ENCODE peak calls at places on chromosome 14, in eight cellular contexts. M is pancreas, W is cardiac fibroblast, S is transverse colon, Q is AG10803, V is IMR-90, A is astrocyte of the spinal cord, Y is right atrium auricular region. T is an unnamed sample.

GRCh38 chr14:100864960-100865681 is 38.4 kb downstream of the RTL1 start:
- DNase-seq in A (no peak), M (peak), Y (no peak), W (no peak), Q (peak), S (no peak), V (peak), T (peak)

GRCh38 chr14:24051162-24051788 is 534 bp upstream of the CARMIL3 start:
- DNase-seq in S (peak), Y (no peak), V (no peak), Q (no peak), A (no peak), M (no peak), W (no peak), T (peak)

GRCh38 chr14:85991156-85991555 is 461.2 kb downstream of the FLRT2 start:
- DNase-seq in A (no peak), M (no peak), W (peak), V (peak), Y (no peak), Q (no peak), S (no peak), T (no peak)

GRCh38 chr14:80933282-80933681 is 8.3 kb downstream of the CEP128 start:
- DNase-seq in A (no peak), V (no peak), W (no peak), Y (no peak), M (no peak), Q (no peak), S (no peak), T (no peak)

GRCh38 chr14:58731465-58732330 is 93.9 kb downstream of the DACT1 start:
- DNase-seq in V (peak), Q (peak), A (peak), W (peak), S (no peak), Y (no peak), M (no peak), T (peak)

GRCh38 chr14:24365600-24366374 is 2.2 kb upstream of the NFATC4 start:
- DNase-seq in M (peak), Y (peak), Q (peak), W (peak), S (peak), V (peak), A (peak), T (peak)

GRCh38 chr14:100147181-100147631 is 12.2 kb downstream of the DEGS2 start:
- DNase-seq in W (no peak), Y (no peak), Q (no peak), A (no peak), V (no peak), S (no peak), M (no peak), T (no peak)

GRCh38 chr14:62143235-62143634 is 381.0 kb downstream of the SNAPC1 start:
- DNase-seq in W (peak), Y (peak), S (no peak), A (peak), Q (peak), M (no peak), V (peak), T (peak)

GRCh38 chr14:85607571-85608219 is 77.8 kb downstream of the FLRT2 start:
- DNase-seq in S (no peak), A (peak), W (peak), V (peak), Y (no peak), M (no peak), Q (peak), T (peak)

DNA sequence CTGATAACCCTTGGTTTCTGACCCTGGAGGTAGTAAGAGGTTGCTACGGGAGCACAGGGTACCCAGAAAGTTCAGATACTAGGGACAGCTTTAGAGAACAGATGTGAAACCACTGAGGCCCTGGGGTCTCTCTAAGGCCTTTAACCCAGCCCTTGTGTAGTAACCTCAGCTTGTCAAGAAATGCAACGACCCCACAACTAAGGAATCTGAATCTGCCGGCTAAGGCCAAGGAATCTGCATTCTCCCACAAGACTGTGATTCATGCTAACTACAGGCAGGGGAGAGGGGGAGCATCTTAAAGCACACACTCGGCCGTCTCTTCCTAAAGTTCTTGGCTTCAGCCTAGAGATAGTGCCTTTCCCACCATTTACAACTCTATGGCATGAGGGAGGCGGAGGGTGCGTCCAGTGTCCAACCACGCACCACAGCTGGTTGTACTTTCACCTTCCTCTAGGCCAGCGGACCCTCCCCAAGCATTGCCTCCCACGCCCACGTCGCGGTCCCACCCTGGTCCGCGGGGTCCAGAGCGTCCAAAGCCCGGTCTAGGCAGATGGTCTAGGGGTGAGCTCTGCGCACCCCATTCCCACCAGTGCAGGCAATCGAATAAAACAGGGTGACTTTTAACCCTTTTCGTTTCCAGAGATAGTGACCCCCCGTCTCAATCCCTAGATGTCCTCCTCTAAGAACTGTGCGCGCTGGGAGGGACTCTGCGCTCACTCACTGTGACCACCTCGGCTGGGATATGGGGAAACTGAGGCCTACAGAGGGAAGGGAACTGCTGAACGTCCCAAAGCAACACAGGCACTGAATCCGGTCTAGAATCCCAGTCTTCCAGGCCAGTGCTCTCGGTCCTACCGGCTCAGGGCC is 704 bp upstream of the VASH1 start:
- DNase-seq in M (no peak), V (no peak), Y (no peak), S (no peak), A (no peak), W (no peak), Q (no peak), T (peak)
- H3K4me3 ChIP-seq in M (peak), V (peak), Y (peak), S (peak), A (peak), W (peak), Q (peak), T (peak)

DNA sequence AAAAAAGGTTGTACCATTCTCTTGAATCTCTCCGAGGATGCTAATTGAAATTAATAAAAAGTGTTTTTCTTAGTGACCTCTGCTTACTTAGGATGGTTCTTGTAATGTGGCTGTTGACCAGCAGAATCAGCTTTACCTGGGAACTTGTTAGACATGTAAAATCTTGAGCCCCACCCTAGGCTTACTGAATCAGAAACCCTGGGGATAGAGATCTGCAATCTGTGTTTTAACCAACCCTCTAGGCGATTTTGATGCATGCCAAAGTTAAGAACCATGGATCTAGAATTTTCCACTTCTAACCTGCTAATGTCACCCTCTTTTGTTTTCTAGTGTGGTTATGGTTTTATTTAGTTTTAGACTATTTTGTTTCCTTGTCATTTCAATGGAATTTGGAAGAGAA is 6.4 kb downstream of the NUBPL start:
- DNase-seq in M (no peak), V (peak), A (no peak), Q (no peak), Y (no peak), S (no peak), W (no peak), T (no peak)
- H3K4me3 ChIP-seq in M (no peak), V (no peak), A (no peak), Q (no peak), Y (no peak), S (no peak), W (no peak), T (no peak)

GRCh38 chr14:38044710-38045109 is 163.0 kb upstream of the SSTR1 start:
- DNase-seq in V (no peak), W (no peak), S (no peak), A (no peak), Y (no peak), Q (no peak), M (no peak), T (no peak)
- H3K4me3 ChIP-seq in V (no peak), W (no peak), S (no peak), A (no peak), Y (no peak), Q (no peak), M (no peak), T (no peak)

DNA sequence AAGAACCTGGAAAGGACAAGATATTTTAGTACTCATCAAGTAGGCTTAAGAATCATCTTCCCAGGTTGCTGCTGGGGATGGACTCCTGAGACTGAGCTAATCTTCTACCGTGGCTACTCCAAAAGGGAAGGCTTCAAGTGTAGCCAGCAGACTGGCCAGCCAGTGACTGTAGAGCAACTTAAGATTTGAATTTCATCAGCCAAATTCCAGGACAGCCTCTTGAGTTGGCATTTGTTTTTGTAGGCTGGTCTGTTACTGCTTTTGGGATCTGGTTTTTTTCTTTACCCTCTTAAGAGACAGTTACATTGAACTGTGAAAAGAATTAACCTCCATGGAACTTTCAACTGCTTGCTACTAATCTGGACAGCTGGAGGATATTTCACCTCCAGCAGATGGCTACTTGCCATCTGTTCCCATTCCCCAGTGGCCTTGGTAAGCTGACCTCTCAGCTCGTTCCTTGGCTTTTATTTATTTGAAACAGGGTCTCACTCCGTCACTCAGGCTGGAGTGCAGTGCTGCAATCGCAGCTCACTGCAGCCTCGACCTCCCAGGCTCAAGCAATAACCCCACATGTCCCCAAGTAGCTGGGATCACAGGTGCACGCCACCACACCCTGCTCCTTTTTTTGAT is 20.7 kb downstream of the VTI1B start:
- DNase-seq in A (no peak), W (peak), Q (peak), V (peak), S (no peak), Y (no peak), M (no peak), T (no peak)
- H3K4me3 ChIP-seq in A (no peak), W (no peak), Q (no peak), V (no peak), S (no peak), Y (no peak), M (no peak), T (no peak)

GRCh38 chr14:76774471-76775158 is 13.3 kb downstream of the VASH1 start:
- DNase-seq in A (no peak), M (no peak), Q (no peak), W (no peak), S (no peak), V (no peak), Y (no peak), T (peak)

GRCh38 chr14:76772300-76773187 is 11.3 kb downstream of the VASH1 start:
- DNase-seq in M (no peak), V (peak), Y (peak), A (peak), Q (no peak), S (peak), W (peak), T (peak)

GRCh38 chr14:76773956-76774355 is 12.7 kb downstream of the VASH1 start:
- DNase-seq in W (no peak), Y (peak), M (no peak), V (no peak), S (no peak), Q (no peak), A (no peak), T (peak)

GRCh38 chr14:76771432-76771980 is 10.2 kb downstream of the VASH1 start:
- DNase-seq in Y (peak), V (no peak), S (no peak), Q (no peak), A (no peak), W (no peak), M (no peak), T (peak)

DNA sequence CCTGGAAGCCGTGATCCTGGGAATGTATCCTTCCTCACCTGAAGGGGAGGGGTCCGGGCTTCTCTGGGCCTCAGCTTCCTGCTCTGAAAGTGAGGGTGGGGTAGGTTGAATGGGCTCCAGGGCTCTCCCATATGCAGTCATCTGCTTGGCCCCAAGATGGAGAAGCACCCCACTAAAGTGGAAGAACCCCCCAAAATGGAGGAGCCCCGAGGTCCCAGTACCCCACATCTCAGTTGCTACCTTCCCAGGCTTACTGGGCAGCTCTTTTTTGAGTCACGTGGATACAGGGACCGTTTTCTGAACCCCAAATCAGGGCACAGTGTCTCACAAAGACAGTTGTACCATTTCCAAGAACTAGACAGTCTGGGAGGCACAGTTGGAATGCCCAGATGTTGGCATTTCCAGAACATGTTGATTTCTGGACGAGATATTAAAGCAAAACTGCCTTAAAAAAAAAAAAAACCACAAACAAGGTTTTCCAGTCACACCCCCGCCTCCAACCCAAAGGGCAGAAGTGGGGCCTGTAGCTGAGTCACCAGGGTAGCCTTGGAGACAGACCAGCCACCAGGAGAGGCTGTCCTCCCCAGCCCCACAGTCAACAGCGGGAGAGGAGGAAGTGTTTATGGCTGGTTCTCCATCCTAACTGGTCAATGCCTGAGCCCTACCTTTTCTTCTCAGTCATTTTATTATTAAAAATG is 12.1 kb downstream of the VASH1 start:
- DNase-seq in M (no peak), Y (peak), S (peak), Q (peak), A (peak), W (peak), V (peak), T (peak)
- H3K4me3 ChIP-seq in M (no peak), Y (no peak), S (no peak), Q (no peak), A (no peak), W (no peak), V (no peak), T (peak)

GRCh38 chr14:74140374-74140850 is 55.7 kb downstream of the LIN52 start:
- DNase-seq in Q (peak), A (no peak), W (peak), V (no peak), Y (peak), S (peak), M (no peak), T (peak)

GRCh38 chr14:74133833-74134481 is 49.2 kb downstream of the LIN52 start:
- DNase-seq in S (no peak), Q (no peak), M (no peak), V (no peak), A (no peak), W (no peak), Y (no peak), T (no peak)

GRCh38 chr14:74135386-74135785 is 50.6 kb downstream of the LIN52 start:
- DNase-seq in V (peak), A (no peak), Y (no peak), M (no peak), Q (peak), W (peak), S (no peak), T (no peak)

GRCh38 chr14:74134484-74134883 is 49.7 kb downstream of the LIN52 start:
- DNase-seq in S (no peak), A (no peak), V (no peak), Q (no peak), Y (no peak), W (no peak), M (no peak), T (no peak)
- H3K4me3 ChIP-seq in S (no peak), A (no peak), V (no peak), Q (no peak), Y (no peak), W (no peak), M (no peak), T (no peak)

DNA sequence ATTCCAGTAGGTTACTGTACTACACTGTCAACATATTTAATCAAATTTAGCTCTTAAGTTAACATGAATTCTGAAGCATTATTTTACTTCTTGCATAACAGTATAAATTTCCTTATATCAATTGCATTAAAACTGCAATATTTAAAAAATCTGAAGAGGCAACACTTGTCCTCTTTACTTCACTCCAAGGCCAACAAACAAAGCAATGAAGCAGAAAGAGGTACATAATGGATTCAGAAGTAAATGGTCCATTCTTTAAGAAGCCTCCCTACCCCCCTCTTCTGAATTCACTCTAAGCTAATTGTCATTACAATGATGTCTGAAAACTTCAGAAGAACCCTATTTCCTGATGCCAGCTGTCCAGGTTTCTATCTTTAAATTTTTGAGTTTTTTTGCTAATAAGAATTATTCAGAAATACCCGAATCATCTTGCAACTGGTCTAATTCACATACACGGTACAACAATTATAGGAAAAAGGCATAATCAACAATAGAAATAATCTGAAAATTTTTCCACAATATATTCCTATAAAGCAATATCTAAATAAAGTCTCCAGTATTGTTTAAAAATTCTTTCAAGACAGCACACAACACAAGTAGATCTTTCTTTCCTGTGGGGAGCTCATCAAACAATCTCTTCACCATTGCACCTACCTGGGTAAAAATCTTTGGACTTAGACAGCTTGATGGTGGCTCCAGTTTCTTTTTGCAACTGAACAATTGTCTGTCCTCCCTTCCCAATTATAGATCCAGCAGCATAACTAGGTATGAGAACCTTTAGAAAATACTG is 2.9 kb downstream of the NOVA1 start:
- DNase-seq in W (no peak), Q (no peak), Y (no peak), A (no peak), V (no peak), M (no peak), S (no peak), T (no peak)
- H3K4me3 ChIP-seq in W (no peak), Q (no peak), Y (no peak), A (no peak), V (no peak), M (no peak), S (no peak), T (no peak)